ENCODE peak calls at places on chromosomes 1 and 21, in eight cellular contexts. L, G, N, B, Q, V, E and Z are unnamed samples.

GRCh38 chr1:53656916-53657170 is 82.1 kb downstream of the GLIS1 start:
- DNase-seq in L (no peak), G (peak; percentile 33), N (no peak), B (no peak), Q (no peak), V (no peak), E (no peak), Z (no peak)

GRCh38 chr21:37758997-37759396 is 157.3 kb downstream of the KCNJ6 start:
- DNase-seq in L (no peak), G (peak; percentile 76), N (peak; percentile 79), B (peak; percentile 59), Q (peak; percentile 13), V (no peak), E (peak; percentile 29), Z (peak; percentile 70)

GRCh38 chr1:205449750-205450443 is 5.9 kb downstream of the BLACAT1 start:
- DNase-seq in L (no peak), G (peak; percentile 71), N (peak; percentile 89), B (peak; percentile 22), Q (no peak), V (no peak), E (no peak), Z (peak; percentile 75)

GRCh38 chr1:23726669-23727068 is 16.6 kb upstream of the ELOA start:
- DNase-seq in L (no peak), G (no peak), N (no peak), B (no peak), Q (no peak), V (no peak), E (no peak), Z (no peak)

GRCh38 chr1:68339505-68339904 is 107.2 kb upstream of the WLS start:
- DNase-seq in L (no peak), G (no peak), N (peak; percentile 40), B (peak; percentile 81), Q (no peak), V (no peak), E (no peak), Z (no peak)

GRCh38 chr1:41322835-41323234 is 38.4 kb upstream of the FOXO6 start:
- DNase-seq in L (peak; percentile 75), G (no peak), N (no peak), B (peak; percentile 32), Q (no peak), V (peak; percentile 44), E (peak; percentile 76), Z (peak; percentile 80)

GRCh38 chr1:51313961-51314777 is 16.2 kb downstream of the TTC39A start:
- DNase-seq in L (no peak), G (no peak), N (peak; percentile 67), B (peak; percentile 90), Q (peak; percentile 38), V (no peak), E (no peak), Z (no peak)

GRCh38 chr1:173205146-173206051 is 1.7 kb downstream of the TNFSF4 start:
- DNase-seq in L (no peak), G (no peak), N (peak; percentile 51), B (peak; percentile 81), Q (no peak), V (no peak), E (no peak), Z (no peak)

GRCh38 chr1:177983087-177983823 is 13.4 kb upstream of the SEC16B start:
- DNase-seq in L (no peak), G (no peak), N (peak; percentile 23), B (no peak), Q (no peak), V (no peak), E (no peak), Z (no peak)

GRCh38 chr21:37788503-37788902 is 127.8 kb downstream of the KCNJ6 start:
- DNase-seq in L (no peak), G (no peak), N (no peak), B (peak; percentile 27), Q (no peak), V (no peak), E (no peak), Z (no peak)

GRCh38 chr1:223752721-223753515 is 40.6 kb downstream of the CAPN2 start:
- DNase-seq in L (no peak), G (no peak), N (no peak), B (no peak), Q (no peak), V (no peak), E (no peak), Z (peak; percentile 19)

GRCh38 chr21:31877558-31877957 is 4.7 kb downstream of the HUNK start:
- DNase-seq in L (no peak), G (no peak), N (no peak), B (no peak), Q (no peak), V (no peak), E (no peak), Z (no peak)

GRCh38 chr1:46152021-46152420 is 19.6 kb upstream of the PIK3R3 start:
- DNase-seq in L (no peak), G (no peak), N (no peak), B (peak; percentile 75), Q (peak; percentile 61), V (no peak), E (no peak), Z (no peak)

GRCh38 chr1:52152976-52153375 is 11.1 kb downstream of the ZFYVE9 start:
- DNase-seq in L (no peak), G (no peak), N (no peak), B (peak; percentile 14), Q (no peak), V (no peak), E (no peak), Z (no peak)

GRCh38 chr1:202076050-202076511 is 46.6 kb upstream of the GPR37L1 start:
- DNase-seq in L (no peak), G (no peak), N (peak; percentile 49), B (no peak), Q (no peak), V (no peak), E (no peak), Z (no peak)

GRCh38 chr1:106398391-106398790 is 658.1 kb upstream of the PRMT6 start:
- DNase-seq in L (no peak), G (no peak), N (no peak), B (no peak), Q (no peak), V (no peak), E (no peak), Z (no peak)

GRCh38 chr1:161908264-161908663 is 115.4 kb downstream of the OLFML2B start:
- DNase-seq in L (no peak), G (no peak), N (no peak), B (no peak), Q (no peak), V (no peak), E (no peak), Z (no peak)

GRCh38 chr1:72498393-72498792 is 216.1 kb upstream of the NEGR1 start:
- DNase-seq in L (no peak), G (no peak), N (no peak), B (peak; percentile 68), Q (no peak), V (no peak), E (no peak), Z (no peak)

GRCh38 chr21:36901575-36901974 is 64.9 kb downstream of the HLCS start:
- DNase-seq in L (no peak), G (no peak), N (no peak), B (no peak), Q (no peak), V (no peak), E (no peak), Z (no peak)

GRCh38 chr1:63777286-63777685 is 3.5 kb downstream of the ROR1 start:
- DNase-seq in L (no peak), G (no peak), N (no peak), B (no peak), Q (no peak), V (no peak), E (no peak), Z (no peak)
- TF ChIP-seq CTCF in L (no peak), G (no peak), N (peak; percentile 9), B (no peak), Q (no peak), V (no peak), E (no peak), Z (no peak)

GRCh38 chr1:119359730-119360129 is 8.9 kb upstream of the HAO2 start:
- DNase-seq in L (no peak), G (no peak), N (no peak), B (no peak), Q (no peak), V (no peak), E (no peak), Z (no peak)

GRCh38 chr1:119361611-119362010 is 7.0 kb upstream of the HAO2 start:
- DNase-seq in L (no peak), G (no peak), N (no peak), B (no peak), Q (no peak), V (no peak), E (no peak), Z (no peak)

GRCh38 chr1:119363162-119363561 is 5.4 kb upstream of the HAO2 start:
- DNase-seq in L (no peak), G (no peak), N (no peak), B (no peak), Q (no peak), V (no peak), E (no peak), Z (no peak)

GRCh38 chr1:119361205-119361604 is 7.4 kb upstream of the HAO2 start:
- DNase-seq in L (no peak), G (no peak), N (no peak), B (no peak), Q (no peak), V (no peak), E (no peak), Z (no peak)

GRCh38 chr1:119358661-119359060 is 9.9 kb upstream of the HAO2 start:
- DNase-seq in L (no peak), G (no peak), N (peak; percentile 33), B (no peak), Q (no peak), V (no peak), E (no peak), Z (no peak)
- TF ChIP-seq CTCF in L (no peak), G (no peak), N (no peak), B (no peak), Q (no peak), V (no peak), E (no peak), Z (no peak)

GRCh38 chr1:212950243-212951057 is at the start of gene VASH2:
- DNase-seq in L (peak; percentile 67), G (peak; percentile 82), N (peak; percentile 89), B (peak; percentile 65), Q (no peak), V (peak; percentile 87), E (peak; percentile 94), Z (peak; percentile 96)
- TF ChIP-seq CTCF in L (no peak), G (no peak), N (no peak), B (no peak), Q (no peak), V (no peak), E (peak; percentile 5), Z (no peak)

DNA sequence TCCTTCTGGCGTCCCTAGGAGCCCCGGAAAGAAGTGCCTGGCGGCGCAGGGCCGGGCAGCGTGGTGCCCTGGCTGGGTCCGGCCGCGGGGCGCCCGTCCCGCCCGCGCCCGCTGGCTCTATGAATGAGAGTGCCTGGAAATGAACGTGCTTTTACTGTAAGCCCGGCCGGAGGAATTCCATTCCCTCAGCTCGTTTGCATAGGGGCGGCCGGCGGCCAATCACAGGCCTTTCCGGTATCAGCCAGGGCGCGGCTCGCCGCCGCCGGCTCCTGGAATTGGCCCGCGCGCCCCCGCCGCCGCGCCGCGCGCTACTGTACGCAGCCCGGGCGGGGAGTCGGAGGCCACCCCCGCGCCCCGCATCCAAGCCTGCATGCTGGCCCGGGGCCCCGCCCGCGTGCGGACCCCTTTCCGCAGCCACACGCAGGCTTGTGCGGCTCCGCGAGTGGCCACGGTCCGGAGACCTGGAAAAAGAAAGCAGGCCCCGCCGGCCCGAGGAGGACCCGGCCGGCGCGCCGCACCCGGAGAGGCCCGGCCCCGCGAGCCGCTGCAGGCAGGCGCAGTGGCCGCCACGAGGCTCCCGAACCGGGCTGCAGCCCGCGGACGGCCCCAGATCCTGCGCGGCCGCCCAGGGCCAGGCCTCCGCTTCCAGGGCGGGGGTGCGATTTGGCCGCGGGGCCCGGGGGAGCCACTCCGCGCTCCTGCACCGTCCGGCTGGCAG is 160.4 kb downstream of the RUNX1 start:
- DNase-seq in L (peak; percentile 95), G (peak; percentile 96), N (peak; percentile 97), B (peak; percentile 95), Q (peak; percentile 92), V (peak; percentile 93), E (peak; percentile 92), Z (peak; percentile 96)
- TF ChIP-seq CTCF in L (no peak), G (no peak), N (no peak), B (no peak), Q (no peak), V (no peak), E (no peak), Z (no peak)